ENCODE peak calls at places on chromosomes 3 and 15, in eight cellular contexts. One of them, this sample, is unnamed. For H3K9me3 and H3K4me1, the result is how much of the 10 kb centered on the place peaks cover.

GRCh38 chr15:34651962-34652725 is 68.7 kb upstream of the GOLGA8B start:
- DNase-seq in spleen: no peak
- DNase-seq in suprapubic skin: no peak
- DNase-seq in heart right ventricle: no peak
- DNase-seq in left ventricle myocardium inferior: no peak
- DNase-seq in HCT116: no peak
- DNase-seq in mucosa of descending colon: no peak
- DNase-seq in heart left ventricle: no peak
- DNase-seq in this sample: no peak

GRCh38 chr15:90902996-90903732 is at the start of gene MAN2A2:
- DNase-seq in spleen: peak
- DNase-seq in suprapubic skin: peak
- DNase-seq in heart right ventricle: peak
- DNase-seq in left ventricle myocardium inferior: peak
- DNase-seq in HCT116: peak
- DNase-seq in mucosa of descending colon: peak
- DNase-seq in heart left ventricle: peak
- DNase-seq in this sample: peak

GRCh38 chr3:127673191-127674098 is 693 bp downstream of the ABTB1 start:
- DNase-seq in spleen: peak
- DNase-seq in suprapubic skin: peak
- DNase-seq in heart right ventricle: no peak
- DNase-seq in left ventricle myocardium inferior: peak
- DNase-seq in HCT116: no peak
- DNase-seq in mucosa of descending colon: peak
- DNase-seq in heart left ventricle: peak
- DNase-seq in this sample: no peak

GRCh38 chr15:32825219-32825618 is 107.4 kb downstream of the GREM1 start:
- DNase-seq in spleen: no peak
- DNase-seq in suprapubic skin: no peak
- DNase-seq in heart right ventricle: no peak
- DNase-seq in left ventricle myocardium inferior: no peak
- DNase-seq in HCT116: no peak
- DNase-seq in mucosa of descending colon: no peak
- DNase-seq in heart left ventricle: no peak
- DNase-seq in this sample: no peak

GRCh38 chr3:149751551-149751950 is 738 bp downstream of the COMMD2 start:
- DNase-seq in spleen: no peak
- DNase-seq in suprapubic skin: no peak
- DNase-seq in heart right ventricle: no peak
- DNase-seq in left ventricle myocardium inferior: no peak
- DNase-seq in HCT116: no peak
- DNase-seq in mucosa of descending colon: no peak
- DNase-seq in heart left ventricle: no peak
- DNase-seq in this sample: no peak

GRCh38 chr15:95994418-95994817 is 336.1 kb upstream of the NR2F2 start:
- DNase-seq in spleen: no peak
- DNase-seq in suprapubic skin: no peak
- DNase-seq in heart right ventricle: no peak
- DNase-seq in left ventricle myocardium inferior: no peak
- DNase-seq in HCT116: no peak
- DNase-seq in mucosa of descending colon: no peak
- DNase-seq in heart left ventricle: no peak
- DNase-seq in this sample: no peak

GRCh38 chr3:65230251-65231140 is 542.7 kb upstream of the ADAMTS9 start:
- DNase-seq in spleen: no peak
- DNase-seq in suprapubic skin: no peak
- DNase-seq in heart right ventricle: no peak
- DNase-seq in left ventricle myocardium inferior: no peak
- DNase-seq in HCT116: no peak
- DNase-seq in mucosa of descending colon: no peak
- DNase-seq in heart left ventricle: no peak
- DNase-seq in this sample: no peak

GRCh38 chr3:57862894-57863293 is 106.8 kb downstream of the SLMAP start:
- DNase-seq in spleen: no peak
- DNase-seq in suprapubic skin: no peak
- DNase-seq in heart right ventricle: no peak
- DNase-seq in left ventricle myocardium inferior: no peak
- DNase-seq in HCT116: no peak
- DNase-seq in mucosa of descending colon: no peak
- DNase-seq in heart left ventricle: no peak
- DNase-seq in this sample: no peak

GRCh38 chr3:177968891-177969290 is 567.3 kb upstream of the KCNMB2 start:
- DNase-seq in spleen: no peak
- DNase-seq in suprapubic skin: no peak
- DNase-seq in heart right ventricle: no peak
- DNase-seq in left ventricle myocardium inferior: no peak
- DNase-seq in HCT116: no peak
- DNase-seq in mucosa of descending colon: no peak
- DNase-seq in heart left ventricle: no peak
- DNase-seq in this sample: no peak

GRCh38 chr3:78507196-78507984 is 1260.4 kb downstream of the ROBO1 start:
- DNase-seq in spleen: no peak
- DNase-seq in suprapubic skin: no peak
- DNase-seq in heart right ventricle: no peak
- DNase-seq in left ventricle myocardium inferior: no peak
- DNase-seq in HCT116: no peak
- DNase-seq in mucosa of descending colon: no peak
- DNase-seq in heart left ventricle: no peak
- DNase-seq in this sample: no peak

GRCh38 chr3:115186351-115187148 is 39.5 kb upstream of the ZBTB20 start:
- DNase-seq in spleen: no peak
- DNase-seq in suprapubic skin: no peak
- DNase-seq in heart right ventricle: no peak
- DNase-seq in left ventricle myocardium inferior: no peak
- DNase-seq in HCT116: peak
- DNase-seq in mucosa of descending colon: no peak
- DNase-seq in heart left ventricle: no peak
- DNase-seq in this sample: no peak

GRCh38 chr15:40087991-40088928 is 20.4 kb downstream of the BMF start:
- DNase-seq in spleen: peak
- DNase-seq in suprapubic skin: no peak
- DNase-seq in heart right ventricle: no peak
- DNase-seq in left ventricle myocardium inferior: peak
- DNase-seq in HCT116: no peak
- DNase-seq in mucosa of descending colon: no peak
- DNase-seq in heart left ventricle: no peak
- DNase-seq in this sample: no peak

GRCh38 chr3:127574880-127575878 is 15.4 kb downstream of the TPRA1 start:
- DNase-seq in spleen: peak
- DNase-seq in suprapubic skin: peak
- DNase-seq in heart right ventricle: peak
- DNase-seq in left ventricle myocardium inferior: peak
- DNase-seq in HCT116: peak
- DNase-seq in mucosa of descending colon: peak
- DNase-seq in heart left ventricle: peak
- DNase-seq in this sample: peak

GRCh38 chr3:106577241-106577640 is 708.4 kb upstream of the CBLB start:
- DNase-seq in spleen: no peak
- DNase-seq in suprapubic skin: no peak
- DNase-seq in heart right ventricle: no peak
- DNase-seq in left ventricle myocardium inferior: no peak
- DNase-seq in HCT116: no peak
- DNase-seq in mucosa of descending colon: no peak
- DNase-seq in heart left ventricle: no peak
- DNase-seq in this sample: no peak

GRCh38 chr3:62922326-62922725 is 47.1 kb upstream of the CADPS start:
- DNase-seq in spleen: no peak
- DNase-seq in suprapubic skin: no peak
- DNase-seq in heart right ventricle: no peak
- DNase-seq in left ventricle myocardium inferior: no peak
- DNase-seq in HCT116: no peak
- DNase-seq in mucosa of descending colon: no peak
- DNase-seq in heart left ventricle: no peak
- DNase-seq in this sample: no peak

GRCh38 chr15:22888120-22888859 is 49.8 kb downstream of the NIPA2 start:
- DNase-seq in spleen: no peak
- DNase-seq in suprapubic skin: no peak
- DNase-seq in heart right ventricle: no peak
- DNase-seq in left ventricle myocardium inferior: no peak
- DNase-seq in HCT116: no peak
- DNase-seq in mucosa of descending colon: no peak
- DNase-seq in heart left ventricle: no peak
- DNase-seq in this sample: no peak

GRCh38 chr3:63349583-63350177 is 71.6 kb downstream of the SYNPR start:
- DNase-seq in spleen: no peak
- DNase-seq in suprapubic skin: no peak
- DNase-seq in heart right ventricle: peak
- DNase-seq in left ventricle myocardium inferior: no peak
- DNase-seq in HCT116: peak
- DNase-seq in mucosa of descending colon: no peak
- DNase-seq in heart left ventricle: no peak
- DNase-seq in this sample: no peak

GRCh38 chr3:99549918-99550603 is 88.3 kb upstream of the COL8A1 start:
- DNase-seq in spleen: no peak
- DNase-seq in suprapubic skin: no peak
- DNase-seq in heart right ventricle: no peak
- DNase-seq in left ventricle myocardium inferior: no peak
- DNase-seq in HCT116: no peak
- DNase-seq in mucosa of descending colon: no peak
- DNase-seq in heart left ventricle: no peak
- DNase-seq in this sample: no peak

GRCh38 chr3:101011086-101011485 is 17.9 kb upstream of the ABI3BP start:
- DNase-seq in spleen: no peak
- DNase-seq in suprapubic skin: no peak
- DNase-seq in heart right ventricle: no peak
- DNase-seq in left ventricle myocardium inferior: no peak
- DNase-seq in HCT116: no peak
- DNase-seq in mucosa of descending colon: no peak
- DNase-seq in heart left ventricle: no peak
- DNase-seq in this sample: no peak

GRCh38 chr3:23241256-23241655 is 38.1 kb downstream of the UBE2E2 start:
- DNase-seq in spleen: no peak
- DNase-seq in suprapubic skin: no peak
- DNase-seq in heart right ventricle: no peak
- DNase-seq in left ventricle myocardium inferior: no peak
- DNase-seq in HCT116: no peak
- DNase-seq in mucosa of descending colon: no peak
- DNase-seq in heart left ventricle: no peak
- DNase-seq in this sample: no peak

GRCh38 chr3:31254483-31254882 is 278.2 kb upstream of the STT3B start:
- DNase-seq in spleen: no peak
- DNase-seq in suprapubic skin: no peak
- DNase-seq in heart right ventricle: no peak
- DNase-seq in left ventricle myocardium inferior: no peak
- DNase-seq in HCT116: no peak
- DNase-seq in mucosa of descending colon: no peak
- DNase-seq in heart left ventricle: no peak
- DNase-seq in this sample: no peak

GRCh38 chr3:178971614-178972013 is 100.0 kb downstream of the ZMAT3 start:
- DNase-seq in spleen: no peak
- DNase-seq in suprapubic skin: no peak
- DNase-seq in heart right ventricle: no peak
- DNase-seq in left ventricle myocardium inferior: no peak
- DNase-seq in HCT116: peak
- DNase-seq in mucosa of descending colon: no peak
- DNase-seq in heart left ventricle: no peak
- DNase-seq in this sample: no peak

GRCh38 chr3:168888781-168889180 is 774.7 kb downstream of the MECOM start:
- DNase-seq in spleen: no peak
- DNase-seq in suprapubic skin: no peak
- DNase-seq in heart right ventricle: no peak
- DNase-seq in left ventricle myocardium inferior: no peak
- DNase-seq in HCT116: no peak
- DNase-seq in mucosa of descending colon: no peak
- DNase-seq in heart left ventricle: no peak
- DNase-seq in this sample: no peak

GRCh38 chr3:143105170-143105569 is 14.4 kb upstream of the CHST2 start:
- DNase-seq in spleen: no peak
- DNase-seq in suprapubic skin: no peak
- DNase-seq in heart right ventricle: no peak
- DNase-seq in left ventricle myocardium inferior: no peak
- DNase-seq in HCT116: no peak
- DNase-seq in mucosa of descending colon: no peak
- DNase-seq in heart left ventricle: no peak
- DNase-seq in this sample: no peak
- H3K9me3 ChIP-seq in spleen: under half
- H3K9me3 ChIP-seq in suprapubic skin: under half
- H3K9me3 ChIP-seq in heart right ventricle: under half
- H3K9me3 ChIP-seq in left ventricle myocardium inferior: under half
- H3K9me3 ChIP-seq in HCT116: under half
- H3K9me3 ChIP-seq in mucosa of descending colon: under half
- H3K9me3 ChIP-seq in heart left ventricle: under half
- H3K9me3 ChIP-seq in this sample: under half

GRCh38 chr15:73941871-73942635 is 15.8 kb downstream of the LOXL1 start:
- DNase-seq in spleen: peak
- DNase-seq in suprapubic skin: no peak
- DNase-seq in heart right ventricle: no peak
- DNase-seq in left ventricle myocardium inferior: no peak
- DNase-seq in HCT116: no peak
- DNase-seq in mucosa of descending colon: no peak
- DNase-seq in heart left ventricle: peak
- DNase-seq in this sample: peak
- H3K4me1 ChIP-seq in spleen: under half
- H3K4me1 ChIP-seq in suprapubic skin: under half
- H3K4me1 ChIP-seq in heart right ventricle: under half
- H3K4me1 ChIP-seq in left ventricle myocardium inferior: under half
- H3K4me1 ChIP-seq in HCT116: under half
- H3K4me1 ChIP-seq in mucosa of descending colon: under half
- H3K4me1 ChIP-seq in heart left ventricle: under half
- H3K4me1 ChIP-seq in this sample: under half

DNA sequence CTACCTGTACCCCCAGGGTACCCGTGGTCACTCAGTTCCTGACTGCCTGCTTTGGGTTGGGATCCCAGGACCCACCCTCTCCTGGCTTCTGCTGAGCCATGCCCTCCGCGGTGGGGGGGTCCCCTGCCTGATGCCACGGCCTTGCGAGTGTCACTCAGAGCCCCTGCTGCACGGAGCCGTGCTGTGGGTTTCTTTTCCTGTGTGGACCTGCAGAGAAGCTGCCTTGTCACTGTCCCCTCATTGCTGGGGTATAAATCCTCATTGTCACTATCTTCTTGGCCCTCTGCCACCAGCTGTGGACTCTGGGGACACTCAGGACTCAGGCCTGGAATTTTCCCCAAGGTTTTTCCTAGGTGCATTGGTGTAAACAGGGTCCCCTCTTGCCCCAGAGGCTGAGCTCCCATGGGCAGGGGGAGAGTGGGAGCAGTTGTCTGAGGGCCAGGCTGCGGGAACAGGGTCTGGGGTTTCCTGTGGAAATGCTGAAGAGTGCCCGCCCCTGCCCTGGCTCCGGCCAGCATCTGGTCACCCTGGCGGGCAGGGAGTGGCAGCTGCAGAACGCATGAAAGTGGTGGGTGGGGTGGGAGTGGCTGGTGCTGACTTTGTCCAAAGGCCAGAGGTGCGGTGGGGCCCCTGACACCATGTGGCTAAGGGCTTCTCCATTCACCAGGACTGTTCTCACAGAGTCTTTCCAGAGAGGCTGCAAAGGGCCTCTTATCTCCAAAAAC is 191.7 kb downstream of the GOLGA6L6 start:
- DNase-seq in spleen: peak
- DNase-seq in suprapubic skin: peak
- DNase-seq in heart right ventricle: no peak
- DNase-seq in left ventricle myocardium inferior: no peak
- DNase-seq in HCT116: no peak
- DNase-seq in mucosa of descending colon: peak
- DNase-seq in heart left ventricle: peak
- DNase-seq in this sample: no peak
- H3K9me3 ChIP-seq in spleen: under half
- H3K9me3 ChIP-seq in suprapubic skin: under half
- H3K9me3 ChIP-seq in heart right ventricle: under half
- H3K9me3 ChIP-seq in left ventricle myocardium inferior: under half
- H3K9me3 ChIP-seq in HCT116: half or more
- H3K9me3 ChIP-seq in mucosa of descending colon: half or more
- H3K9me3 ChIP-seq in heart left ventricle: under half
- H3K9me3 ChIP-seq in this sample: under half

GRCh38 chr3:171326717-171327440 is 133.3 kb downstream of the TNIK start:
- DNase-seq in spleen: no peak
- DNase-seq in suprapubic skin: no peak
- DNase-seq in heart right ventricle: no peak
- DNase-seq in left ventricle myocardium inferior: no peak
- DNase-seq in HCT116: no peak
- DNase-seq in mucosa of descending colon: no peak
- DNase-seq in heart left ventricle: no peak
- DNase-seq in this sample: no peak
- H3K4me1 ChIP-seq in spleen: under half
- H3K4me1 ChIP-seq in suprapubic skin: under half
- H3K4me1 ChIP-seq in heart right ventricle: under half
- H3K4me1 ChIP-seq in left ventricle myocardium inferior: half or more
- H3K4me1 ChIP-seq in HCT116: under half
- H3K4me1 ChIP-seq in mucosa of descending colon: under half
- H3K4me1 ChIP-seq in heart left ventricle: under half
- H3K4me1 ChIP-seq in this sample: under half

This sample was measured in CD4-positive, CD25-positive, alpha-beta regulatory T cell.